ENCODE peak calls at places on chromosomes 12 and 14, in ten cellular contexts. G, S, X, K, T, A, W, Q, D and V are unnamed samples.
A peak's percentile ranks its signal among the peaks of the same experiment; 100 is the strongest.

GRCh38 chr12:129467749-129468148 is 436.1 kb downstream of the TMEM132D start:
- DNase-seq in G (no peak), S (no peak), X (no peak), K (no peak), T (no peak), A (no peak), W (no peak), Q (no peak), D (no peak), V (no peak)

GRCh38 chr12:86513206-86513605 is 257.0 kb upstream of the MGAT4C start:
- DNase-seq in G (no peak), S (peak; percentile 85), X (no peak), K (no peak), T (no peak), A (no peak), W (no peak), Q (no peak), D (no peak), V (no peak)

GRCh38 chr12:19299765-19300164 is 139.5 kb upstream of the AEBP2 start:
- DNase-seq in G (no peak), S (no peak), X (peak; percentile 35), K (no peak), T (peak; percentile 16), A (peak; percentile 74), W (no peak), Q (no peak), D (no peak), V (no peak)

GRCh38 chr12:85155791-85156190 is 119.6 kb downstream of the LRRIQ1 start:
- DNase-seq in G (no peak), S (peak; percentile 78), X (peak; percentile 81), K (no peak), T (peak; percentile 2), A (peak; percentile 31), W (no peak), Q (no peak), D (peak; percentile 2), V (no peak)

GRCh38 chr12:8603858-8604257 is 8.8 kb downstream of the AICDA start:
- DNase-seq in G (no peak), S (no peak), X (no peak), K (peak; percentile 57), T (peak; percentile 7), A (peak; percentile 30), W (no peak), Q (no peak), D (no peak), V (no peak)

GRCh38 chr14:103735439-103735814 is 19.8 kb downstream of the ZFYVE21 start:
- DNase-seq in G (no peak), S (no peak), X (no peak), K (no peak), T (no peak), A (no peak), W (no peak), Q (no peak), D (no peak), V (no peak)

GRCh38 chr14:102523200-102524025 is 13.8 kb upstream of the ANKRD9 start:
- DNase-seq in G (peak; percentile 82), S (no peak), X (peak; percentile 84), K (no peak), T (no peak), A (no peak), W (no peak), Q (no peak), D (no peak), V (no peak)

GRCh38 chr12:122743895-122744525 is 8.6 kb upstream of the DENR start:
- DNase-seq in G (peak; percentile 9), S (no peak), X (no peak), K (no peak), T (no peak), A (no peak), W (no peak), Q (no peak), D (no peak), V (no peak)

GRCh38 chr12:116299064-116299463 is 21.6 kb upstream of the MED13L start:
- DNase-seq in G (no peak), S (no peak), X (no peak), K (no peak), T (peak; percentile 52), A (peak; percentile 75), W (no peak), Q (no peak), D (no peak), V (no peak)

GRCh38 chr12:78290606-78291345 is 460.1 kb downstream of the NAV3 start:
- DNase-seq in G (no peak), S (peak; percentile 93), X (no peak), K (peak; percentile 9), T (no peak), A (no peak), W (no peak), Q (no peak), D (no peak), V (no peak)

GRCh38 chr14:101622251-101623076 is 61.2 kb downstream of the DIO3 start:
- DNase-seq in G (no peak), S (no peak), X (no peak), K (no peak), T (no peak), A (no peak), W (no peak), Q (no peak), D (no peak), V (no peak)

GRCh38 chr12:51021694-51022093 is 4.5 kb downstream of the SLC11A2 start:
- DNase-seq in G (no peak), S (no peak), X (no peak), K (no peak), T (no peak), A (no peak), W (no peak), Q (no peak), D (no peak), V (no peak)